ENCODE peak calls at places on chromosomes 1 and 21, in four cellular contexts. One of them, this sample, is unnamed.

GRCh38 chr1:164755674-164756073 is 196.7 kb downstream of the PBX1 start:
- DNase-seq in trophoblast cell: peak
- DNase-seq in mesenchymal stem cell: no peak
- DNase-seq in H1: no peak
- DNase-seq in this sample: no peak

GRCh38 chr1:161226320-161226711 is 456 bp downstream of the TOMM40L start:
- DNase-seq in trophoblast cell: no peak
- DNase-seq in mesenchymal stem cell: no peak
- DNase-seq in H1: no peak
- DNase-seq in this sample: no peak

GRCh38 chr1:99544328-99544727 is 101.6 kb upstream of the PALMD start:
- DNase-seq in trophoblast cell: peak
- DNase-seq in mesenchymal stem cell: peak
- DNase-seq in H1: no peak
- DNase-seq in this sample: no peak

GRCh38 chr1:197312163-197312562 is 44.1 kb downstream of the CRB1 start:
- DNase-seq in trophoblast cell: peak
- DNase-seq in mesenchymal stem cell: no peak
- DNase-seq in H1: no peak
- DNase-seq in this sample: no peak

GRCh38 chr1:36658838-36659237 is 176.1 kb upstream of the CSF3R start:
- DNase-seq in trophoblast cell: no peak
- DNase-seq in mesenchymal stem cell: no peak
- DNase-seq in H1: no peak
- DNase-seq in this sample: no peak

GRCh38 chr1:64502924-64503323 is 33.0 kb downstream of the CACHD1 start:
- DNase-seq in trophoblast cell: no peak
- DNase-seq in mesenchymal stem cell: no peak
- DNase-seq in H1: no peak
- DNase-seq in this sample: no peak

GRCh38 chr1:24927473-24927872 is 2.6 kb downstream of the RUNX3 start:
- DNase-seq in trophoblast cell: no peak
- DNase-seq in mesenchymal stem cell: no peak
- DNase-seq in H1: no peak
- DNase-seq in this sample: no peak

GRCh38 chr1:58903450-58904298 is 119.8 kb upstream of the JUN start:
- DNase-seq in trophoblast cell: peak
- DNase-seq in mesenchymal stem cell: peak
- DNase-seq in H1: no peak
- DNase-seq in this sample: peak

GRCh38 chr1:202235856-202236837 is 42.5 kb downstream of the LGR6 start:
- DNase-seq in trophoblast cell: peak
- DNase-seq in mesenchymal stem cell: peak
- DNase-seq in H1: peak
- DNase-seq in this sample: peak

GRCh38 chr1:164604541-164604940 is 45.6 kb downstream of the PBX1 start:
- DNase-seq in trophoblast cell: no peak
- DNase-seq in mesenchymal stem cell: no peak
- DNase-seq in H1: no peak
- DNase-seq in this sample: no peak

GRCh38 chr1:203286161-203286984 is 18.9 kb upstream of the BTG2 start:
- DNase-seq in trophoblast cell: no peak
- DNase-seq in mesenchymal stem cell: peak
- DNase-seq in H1: no peak
- DNase-seq in this sample: no peak

GRCh38 chr1:6544831-6545230 is 9.5 kb downstream of the NOL9 start:
- DNase-seq in trophoblast cell: no peak
- DNase-seq in mesenchymal stem cell: peak
- DNase-seq in H1: no peak
- DNase-seq in this sample: no peak

GRCh38 chr21:34821717-34822116 is 152.9 kb downstream of the CLIC6 start:
- DNase-seq in trophoblast cell: no peak
- DNase-seq in mesenchymal stem cell: no peak
- DNase-seq in H1: no peak
- DNase-seq in this sample: no peak

GRCh38 chr1:203281033-203281432 is 24.3 kb upstream of the BTG2 start:
- DNase-seq in trophoblast cell: no peak
- DNase-seq in mesenchymal stem cell: peak
- DNase-seq in H1: no peak
- DNase-seq in this sample: no peak

GRCh38 chr1:233520510-233521191 is 93.3 kb upstream of the KCNK1 start:
- DNase-seq in trophoblast cell: no peak
- DNase-seq in mesenchymal stem cell: no peak
- DNase-seq in H1: no peak
- DNase-seq in this sample: no peak

GRCh38 chr1:232922475-232922874 is 27.9 kb upstream of the NTPCR start:
- DNase-seq in trophoblast cell: no peak
- DNase-seq in mesenchymal stem cell: peak
- DNase-seq in H1: no peak
- DNase-seq in this sample: no peak

GRCh38 chr21:14923468-14923867 is 141.3 kb downstream of the NRIP1 start:
- DNase-seq in trophoblast cell: peak
- DNase-seq in mesenchymal stem cell: no peak
- DNase-seq in H1: no peak
- DNase-seq in this sample: no peak

GRCh38 chr1:85465099-85465790 is at the start of gene DDAH1:
- DNase-seq in trophoblast cell: peak
- DNase-seq in mesenchymal stem cell: peak
- DNase-seq in H1: peak
- DNase-seq in this sample: peak

GRCh38 chr1:178166625-178167024 is 72.7 kb downstream of the RASAL2 start:
- DNase-seq in trophoblast cell: no peak
- DNase-seq in mesenchymal stem cell: no peak
- DNase-seq in H1: no peak
- DNase-seq in this sample: no peak

GRCh38 chr1:184422490-184423233 is 35.8 kb downstream of the C1orf21 start:
- DNase-seq in trophoblast cell: no peak
- DNase-seq in mesenchymal stem cell: peak
- DNase-seq in H1: no peak
- DNase-seq in this sample: no peak

GRCh38 chr1:182301026-182301436 is 90.6 kb downstream of the GLUL start:
- DNase-seq in trophoblast cell: no peak
- DNase-seq in mesenchymal stem cell: no peak
- DNase-seq in H1: no peak
- DNase-seq in this sample: no peak

GRCh38 chr1:209565759-209566678 is 17.5 kb upstream of the CAMK1G start:
- DNase-seq in trophoblast cell: peak
- DNase-seq in mesenchymal stem cell: peak
- DNase-seq in H1: peak
- DNase-seq in this sample: peak

GRCh38 chr1:67861856-67862516 is 28.7 kb upstream of the GNG12 start:
- DNase-seq in trophoblast cell: no peak
- DNase-seq in mesenchymal stem cell: peak
- DNase-seq in H1: no peak
- DNase-seq in this sample: no peak

GRCh38 chr21:32020551-32020950 is 147.7 kb downstream of the HUNK start:
- DNase-seq in trophoblast cell: no peak
- DNase-seq in mesenchymal stem cell: no peak
- DNase-seq in H1: no peak
- DNase-seq in this sample: no peak

GRCh38 chr1:197660389-197660788 is 114.9 kb downstream of the DENND1B start:
- DNase-seq in trophoblast cell: no peak
- DNase-seq in mesenchymal stem cell: no peak
- DNase-seq in H1: no peak
- DNase-seq in this sample: no peak

GRCh38 chr1:178055779-178056471 is 38.0 kb upstream of the RASAL2 start:
- DNase-seq in trophoblast cell: peak
- DNase-seq in mesenchymal stem cell: peak
- DNase-seq in H1: no peak
- DNase-seq in this sample: no peak

GRCh38 chr1:233737341-233737740 is 123.4 kb downstream of the KCNK1 start:
- DNase-seq in trophoblast cell: peak
- DNase-seq in mesenchymal stem cell: no peak
- DNase-seq in H1: no peak
- DNase-seq in this sample: no peak

GRCh38 chr1:240589585-240590110 is 22.3 kb downstream of the GREM2 start:
- DNase-seq in trophoblast cell: no peak
- DNase-seq in mesenchymal stem cell: no peak
- DNase-seq in H1: no peak
- DNase-seq in this sample: no peak

GRCh38 chr1:214862421-214862820 is 220.1 kb upstream of the KCNK2 start:
- DNase-seq in trophoblast cell: no peak
- DNase-seq in mesenchymal stem cell: no peak
- DNase-seq in H1: no peak
- DNase-seq in this sample: no peak

GRCh38 chr1:11598461-11598860 is 55.8 kb downstream of the FBXO2 start:
- DNase-seq in trophoblast cell: no peak
- DNase-seq in mesenchymal stem cell: no peak
- DNase-seq in H1: no peak
- DNase-seq in this sample: no peak

GRCh38 chr1:192763756-192764155 is 45.1 kb upstream of the RGS2 start:
- DNase-seq in trophoblast cell: peak
- DNase-seq in mesenchymal stem cell: peak
- DNase-seq in H1: no peak
- DNase-seq in this sample: no peak

GRCh38 chr1:185419718-185420117 is 102.7 kb upstream of the IVNS1ABP start:
- DNase-seq in trophoblast cell: no peak
- DNase-seq in mesenchymal stem cell: peak
- DNase-seq in H1: no peak
- DNase-seq in this sample: no peak

GRCh38 chr1:156338180-156338973 is at the start of the genes CCT3 and TSACC:
- DNase-seq in trophoblast cell: peak
- DNase-seq in mesenchymal stem cell: peak
- DNase-seq in H1: peak
- DNase-seq in this sample: peak

GRCh38 chr1:6016191-6016865 is 24.1 kb upstream of the NPHP4 start:
- DNase-seq in trophoblast cell: no peak
- DNase-seq in mesenchymal stem cell: no peak
- DNase-seq in H1: no peak
- DNase-seq in this sample: no peak

GRCh38 chr21:31354604-31355443 is 10.8 kb upstream of the TIAM1 start:
- DNase-seq in trophoblast cell: peak
- DNase-seq in mesenchymal stem cell: peak
- DNase-seq in H1: no peak
- DNase-seq in this sample: no peak

GRCh38 chr1:244315996-244316395 is 135.7 kb downstream of the ADSS2 start:
- DNase-seq in trophoblast cell: no peak
- DNase-seq in mesenchymal stem cell: no peak
- DNase-seq in H1: no peak
- DNase-seq in this sample: no peak

GRCh38 chr1:186930248-186930647 is 101.5 kb downstream of the PLA2G4A start:
- DNase-seq in trophoblast cell: no peak
- DNase-seq in mesenchymal stem cell: no peak
- DNase-seq in H1: no peak
- DNase-seq in this sample: no peak

GRCh38 chr1:18166929-18167328 is 59.3 kb downstream of the IGSF21 start:
- DNase-seq in trophoblast cell: no peak
- DNase-seq in mesenchymal stem cell: no peak
- DNase-seq in H1: no peak
- DNase-seq in this sample: no peak

GRCh38 chr1:224528900-224529299 is 87.2 kb upstream of the CNIH3 start:
- DNase-seq in trophoblast cell: no peak
- DNase-seq in mesenchymal stem cell: peak
- DNase-seq in H1: no peak
- DNase-seq in this sample: no peak

GRCh38 chr1:39816431-39817090 is 27.9 kb upstream of the BMP8B start:
- DNase-seq in trophoblast cell: peak
- DNase-seq in mesenchymal stem cell: peak
- DNase-seq in H1: peak
- DNase-seq in this sample: peak
- H2BK12ac ChIP-seq in trophoblast cell: no peak
- H2BK12ac ChIP-seq in mesenchymal stem cell: no peak
- H2BK12ac ChIP-seq in H1: peak
- H2BK12ac ChIP-seq in this sample: no peak

GRCh38 chr1:147245129-147245528 is 2.6 kb downstream of the CHD1L start:
- DNase-seq in trophoblast cell: no peak
- DNase-seq in mesenchymal stem cell: no peak
- DNase-seq in H1: no peak
- DNase-seq in this sample: no peak

GRCh38 chr1:147241955-147242448 is 482 bp upstream of the CHD1L start:
- DNase-seq in trophoblast cell: no peak
- DNase-seq in mesenchymal stem cell: no peak
- DNase-seq in H1: no peak
- DNase-seq in this sample: no peak

GRCh38 chr1:147242449-147243227 is at the start of gene CHD1L:
- DNase-seq in trophoblast cell: peak
- DNase-seq in mesenchymal stem cell: peak
- DNase-seq in H1: peak
- DNase-seq in this sample: peak

GRCh38 chr1:147245586-147246021 is 3.1 kb downstream of the CHD1L start:
- DNase-seq in trophoblast cell: peak
- DNase-seq in mesenchymal stem cell: no peak
- DNase-seq in H1: no peak
- DNase-seq in this sample: no peak

GRCh38 chr1:147243228-147243685 is 773 bp downstream of the CHD1L start:
- DNase-seq in trophoblast cell: no peak
- DNase-seq in mesenchymal stem cell: no peak
- DNase-seq in H1: no peak
- DNase-seq in this sample: no peak
- H3K23ac ChIP-seq in trophoblast cell: peak
- H3K23ac ChIP-seq in mesenchymal stem cell: no peak
- H3K23ac ChIP-seq in H1: no peak
- H3K23ac ChIP-seq in this sample: peak

GRCh38 chr1:14842891-14843290 is 244.4 kb downstream of the KAZN start:
- DNase-seq in trophoblast cell: no peak
- DNase-seq in mesenchymal stem cell: peak
- DNase-seq in H1: no peak
- DNase-seq in this sample: no peak

GRCh38 chr1:14841951-14842350 is 243.5 kb downstream of the KAZN start:
- DNase-seq in trophoblast cell: no peak
- DNase-seq in mesenchymal stem cell: no peak
- DNase-seq in H1: no peak
- DNase-seq in this sample: no peak

GRCh38 chr1:14841456-14841855 is 243.0 kb downstream of the KAZN start:
- DNase-seq in trophoblast cell: no peak
- DNase-seq in mesenchymal stem cell: no peak
- DNase-seq in H1: no peak
- DNase-seq in this sample: no peak

GRCh38 chr1:14840374-14840773 is 241.9 kb downstream of the KAZN start:
- DNase-seq in trophoblast cell: no peak
- DNase-seq in mesenchymal stem cell: no peak
- DNase-seq in H1: no peak
- DNase-seq in this sample: no peak

GRCh38 chr1:14842361-14842760 is 243.9 kb downstream of the KAZN start:
- DNase-seq in trophoblast cell: no peak
- DNase-seq in mesenchymal stem cell: peak
- DNase-seq in H1: no peak
- DNase-seq in this sample: no peak
- H2BK120ac ChIP-seq in trophoblast cell: no peak
- H2BK120ac ChIP-seq in mesenchymal stem cell: peak
- H2BK120ac ChIP-seq in H1: no peak
- H2BK120ac ChIP-seq in this sample: no peak

DNA sequence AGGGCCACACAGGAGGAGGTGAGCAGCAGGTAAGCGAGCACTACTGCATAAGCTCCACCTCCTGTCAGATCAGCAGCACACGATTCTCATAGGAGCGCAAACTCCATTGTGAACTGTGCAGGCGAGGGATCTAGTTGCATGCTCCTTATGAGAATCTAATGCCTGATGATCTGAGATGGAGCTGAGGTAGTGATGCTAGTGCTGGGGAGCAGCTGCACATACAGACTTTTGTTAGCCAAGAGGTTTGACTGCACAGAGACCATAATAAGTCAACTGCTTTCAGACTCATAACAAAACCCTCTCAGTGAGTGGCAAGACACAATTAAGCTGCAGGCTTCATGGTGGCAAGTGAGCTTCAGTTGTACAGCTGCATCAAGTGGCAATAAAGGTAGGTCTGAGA is 83.4 kb downstream of the PSMG1 start:
- DNase-seq in trophoblast cell: no peak
- DNase-seq in mesenchymal stem cell: no peak
- DNase-seq in H1: no peak
- DNase-seq in this sample: no peak
- H2BK12ac ChIP-seq in trophoblast cell: no peak
- H2BK12ac ChIP-seq in mesenchymal stem cell: no peak
- H2BK12ac ChIP-seq in H1: no peak
- H2BK12ac ChIP-seq in this sample: no peak